ENCODE peak calls at places on chromosomes 13 and 19, in six cellular contexts. R, W, Y, F, H and Z are unnamed samples.

GRCh38 chr13:40087021-40088002 is 431.9 kb downstream of the COG6 start:
- DNase-seq in H (no peak), F (no peak), R (no peak), Y (peak), W (no peak), Z (no peak)

GRCh38 chr13:111011899-111012298 is 97.0 kb upstream of the ANKRD10 start:
- DNase-seq in Y (no peak), F (no peak), R (no peak), H (no peak), W (no peak), Z (no peak)

GRCh38 chr13:111431241-111431640 is 110.8 kb downstream of the TEX29 start:
- DNase-seq in R (no peak), W (no peak), H (no peak), F (no peak), Y (no peak), Z (no peak)

GRCh38 chr19:33416307-33417215 is 43.1 kb downstream of the CEBPG start:
- DNase-seq in R (no peak), W (peak), H (peak), F (peak), Y (peak), Z (no peak)

GRCh38 chr13:107170270-107170931 is 602.5 kb upstream of the ARGLU1 start:
- DNase-seq in F (no peak), H (no peak), W (no peak), Y (no peak), R (no peak), Z (no peak)

GRCh38 chr13:73368608-73369007 is 309.8 kb downstream of the KLF5 start:
- DNase-seq in F (no peak), Y (no peak), H (no peak), W (no peak), R (no peak), Z (no peak)

GRCh38 chr13:114179087-114179658 is at the start of gene CFAP97D2:
- DNase-seq in H (no peak), W (no peak), F (no peak), R (no peak), Y (no peak), Z (no peak)

GRCh38 chr19:28316464-28316863 is 896.5 kb downstream of the UQCRFS1 start:
- DNase-seq in R (no peak), Y (no peak), H (no peak), F (no peak), W (no peak), Z (no peak)

GRCh38 chr13:34465423-34465922 is 476.6 kb upstream of the NBEA start:
- DNase-seq in Y (peak), R (no peak), F (no peak), H (no peak), W (no peak), Z (no peak)

GRCh38 chr13:75687145-75687763 is 51.1 kb downstream of the LMO7 start:
- DNase-seq in W (peak), R (no peak), F (peak), H (no peak), Y (no peak), Z (no peak)

GRCh38 chr19:18939922-18940775 is 868 bp downstream of the HOMER3 start:
- DNase-seq in W (peak), F (peak), H (no peak), R (no peak), Y (peak), Z (peak)

GRCh38 chr13:35693142-35693784 is 216.8 kb upstream of the MAB21L1 start:
- DNase-seq in Y (peak), R (no peak), W (peak), H (no peak), F (no peak), Z (no peak)

GRCh38 chr13:109869312-109870237 is 83.2 kb upstream of the IRS2 start:
- DNase-seq in H (no peak), Y (peak), W (peak), F (peak), R (peak), Z (no peak)

GRCh38 chr13:46086421-46086922 is 18.4 kb downstream of the CPB2 start:
- DNase-seq in F (no peak), Y (no peak), H (no peak), R (no peak), W (no peak), Z (no peak)

GRCh38 chr13:33536639-33537425 is 251.3 kb upstream of the STARD13 start:
- DNase-seq in F (no peak), Y (no peak), R (no peak), H (no peak), W (peak), Z (no peak)

GRCh38 chr19:14164724-14165493 is 28.5 kb upstream of the ASF1B start:
- DNase-seq in W (no peak), H (no peak), Y (no peak), F (no peak), R (no peak), Z (no peak)

GRCh38 chr13:110197041-110197440 is 109.9 kb downstream of the COL4A1 start:
- DNase-seq in R (no peak), H (no peak), F (peak), W (peak), Y (peak), Z (no peak)

GRCh38 chr13:26568132-26568815 is 10.8 kb downstream of the WASF3 start:
- DNase-seq in R (no peak), W (no peak), Y (no peak), H (no peak), F (no peak), Z (no peak)

GRCh38 chr19:6065685-6066365 is 44.5 kb downstream of the RFX2 start:
- DNase-seq in W (peak), R (peak), F (peak), Y (peak), H (no peak), Z (peak)

GRCh38 chr19:50460161-50460765 is 16.0 kb upstream of the EMC10 start:
- DNase-seq in F (peak), Y (no peak), W (peak), H (peak), R (no peak), Z (no peak)

GRCh38 chr13:95553271-95553588 is 710 bp downstream of the CLDN10 start:
- DNase-seq in F (no peak), Y (no peak), W (no peak), R (no peak), H (no peak), Z (no peak)

GRCh38 chr19:43782311-43782660 is 1.5 kb upstream of the KCNN4 start:
- DNase-seq in F (no peak), Y (no peak), H (no peak), W (no peak), R (no peak), Z (no peak)

GRCh38 chr13:43285891-43286602 is 262.7 kb downstream of the DNAJC15 start:
- DNase-seq in Y (no peak), R (no peak), F (no peak), H (no peak), W (peak), Z (no peak)

GRCh38 chr19:14475251-14476073 is at the start of gene PTGER1:
- DNase-seq in Y (peak), R (no peak), W (peak), F (no peak), H (no peak), Z (no peak)

GRCh38 chr13:32212420-32212819 is 102.7 kb downstream of the ZAR1L start:
- DNase-seq in W (peak), Y (no peak), R (no peak), H (no peak), F (peak), Z (no peak)

GRCh38 chr13:88648598-88649373 is 977.6 kb downstream of the SLITRK5 start:
- DNase-seq in R (no peak), F (no peak), Y (no peak), H (no peak), W (no peak), Z (no peak)

GRCh38 chr13:88637935-88638334 is 966.8 kb downstream of the SLITRK5 start:
- DNase-seq in H (no peak), Y (no peak), R (no peak), W (no peak), F (no peak), Z (no peak)

GRCh38 chr13:88643233-88643632 is 972.1 kb downstream of the SLITRK5 start:
- DNase-seq in R (no peak), H (no peak), W (no peak), F (no peak), Y (no peak), Z (no peak)
- TF ChIP-seq CTCF in R (no peak), H (no peak), W (no peak), F (no peak), Y (no peak), Z (no peak)

DNA sequence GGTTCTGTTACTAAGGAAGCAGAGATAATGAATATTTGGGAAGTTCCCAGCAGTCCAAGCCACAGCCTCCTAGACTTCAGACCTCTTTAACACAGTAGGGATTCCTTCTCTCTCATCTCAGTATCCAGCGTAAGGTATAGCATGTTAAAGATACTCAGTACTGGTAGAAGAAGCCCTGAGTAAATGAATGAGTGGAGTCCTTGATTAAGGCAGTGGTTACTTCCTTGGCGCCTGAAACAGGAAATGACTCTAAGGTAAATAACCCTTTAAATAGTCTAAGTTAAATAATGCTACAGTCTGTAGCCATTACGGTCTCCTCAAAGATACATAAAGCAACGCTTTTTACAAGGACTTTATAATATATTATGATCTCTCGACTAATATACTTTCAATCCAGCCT is 650.8 kb upstream of the MIR17HG start:
- DNase-seq in R (no peak), F (no peak), H (no peak), W (peak), Y (no peak), Z (no peak)
- TF ChIP-seq CTCF in R (no peak), F (no peak), H (no peak), W (no peak), Y (no peak), Z (no peak)

DNA sequence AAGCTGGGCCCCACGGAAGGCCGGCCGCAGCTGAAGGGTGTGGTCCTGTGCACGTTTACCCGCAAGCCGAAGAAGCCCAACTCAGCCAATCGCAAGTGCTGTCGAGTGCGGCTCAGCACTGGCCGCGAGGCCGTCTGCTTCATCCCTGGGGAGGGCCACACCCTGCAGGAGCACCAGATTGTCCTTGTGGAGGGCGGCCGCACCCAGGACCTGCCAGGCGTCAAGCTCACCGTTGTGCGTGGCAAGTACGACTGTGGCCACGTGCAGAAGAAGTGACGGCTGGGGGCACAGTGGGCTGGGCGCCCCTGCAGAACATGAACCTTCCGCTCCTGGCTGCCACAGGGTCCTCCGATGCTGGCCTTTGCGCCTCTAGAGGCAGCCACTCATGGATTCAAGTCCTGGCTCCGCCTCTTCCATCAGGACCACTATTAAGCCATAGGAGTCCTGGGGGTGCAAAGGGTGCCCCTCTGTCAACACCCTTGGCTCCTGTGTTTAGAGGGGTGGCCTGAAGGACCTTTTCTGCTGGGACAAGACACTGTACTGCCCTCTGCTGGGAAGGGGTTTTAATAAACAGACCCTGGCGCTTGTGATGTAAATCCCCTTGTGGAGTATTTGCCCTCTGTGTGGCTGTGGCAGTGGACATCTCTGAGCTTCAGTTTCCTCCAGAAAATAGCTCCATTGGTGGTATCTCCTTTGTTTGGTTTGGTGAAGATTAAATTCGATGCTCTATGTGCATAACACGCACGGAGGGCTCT is 1.9 kb downstream of the MRPS12 start:
- DNase-seq in H (no peak), W (peak), Y (peak), R (no peak), F (peak), Z (no peak)
- TF ChIP-seq CTCF in H (no peak), W (peak), Y (peak), R (no peak), F (peak), Z (peak)

GRCh38 chr19:3404324-3405260 is 38.2 kb downstream of the NFIC start:
- DNase-seq in R (peak), Y (peak), H (no peak), F (peak), W (peak), Z (no peak)
- TF ChIP-seq CTCF in R (no peak), Y (no peak), H (no peak), F (no peak), W (no peak), Z (no peak)

DNA sequence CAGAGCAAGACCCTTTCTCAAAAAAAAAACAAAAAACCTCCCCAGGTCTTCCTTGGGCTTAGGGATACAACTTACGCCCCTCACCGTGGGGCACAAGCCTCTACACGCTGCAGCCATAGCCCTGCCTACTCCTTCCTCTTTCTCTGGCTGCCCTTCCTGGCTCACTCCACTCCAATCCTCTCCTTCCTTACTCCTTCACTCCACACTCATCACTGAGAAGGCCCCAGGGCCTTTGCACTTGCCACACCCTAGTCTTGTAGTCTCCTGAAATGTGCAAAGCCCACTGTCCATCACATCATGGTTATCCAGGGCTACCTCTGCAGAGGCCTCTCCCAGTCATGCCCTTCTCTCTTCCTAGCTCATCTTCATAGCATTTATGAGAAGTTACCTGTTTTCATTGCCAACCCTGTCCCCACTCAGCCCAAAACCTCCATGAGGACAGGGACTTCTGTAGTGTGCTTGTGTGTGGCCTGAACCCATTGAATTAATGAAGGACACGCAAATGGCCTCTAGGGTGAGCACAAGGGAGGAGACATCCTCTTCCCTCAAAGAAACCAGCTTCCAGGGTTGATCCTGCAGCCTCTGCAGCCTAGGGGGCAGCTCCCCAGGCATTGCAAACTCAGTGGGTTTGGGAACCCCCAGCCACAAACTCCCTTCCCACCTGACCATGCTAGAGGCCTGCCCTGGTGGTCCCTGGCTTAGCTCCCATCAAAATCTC is 7.9 kb upstream of the HSH2D start:
- DNase-seq in H (no peak), F (no peak), W (no peak), R (no peak), Y (no peak), Z (no peak)
- TF ChIP-seq CTCF in H (no peak), F (no peak), W (no peak), R (no peak), Y (no peak), Z (no peak)